ENCODE peak calls at places on chromosomes 1 and 21, in four cellular contexts. Z is left ventricle myocardium inferior, A is A549, J is SJSA1. T is an unnamed sample. For H3K4me1, the result is how much of the 10 kb centered on the place peaks cover.

GRCh38 chr1:150484861-150485260 is 2.4 kb upstream of the TARS2 start:
- DNase-seq in A (no peak), Z (no peak), J (no peak), T (no peak)

GRCh38 chr1:33332357-33332789 is 11.5 kb upstream of the A3GALT2 start:
- DNase-seq in A (no peak), Z (no peak), J (no peak), T (no peak)

GRCh38 chr1:54949971-54950360 is 30.5 kb upstream of the TMEM61 start:
- DNase-seq in A (no peak), Z (no peak), J (no peak), T (no peak)

GRCh38 chr1:84339503-84339902 is 38.0 kb downstream of the SAMD13 start:
- DNase-seq in J (no peak), Z (no peak), A (no peak), T (no peak)

GRCh38 chr1:42779725-42780124 is 5.1 kb upstream of the TMEM269 start:
- DNase-seq in A (no peak), Z (no peak), J (no peak), T (no peak)

GRCh38 chr1:169250022-169250421 is 117.6 kb downstream of the NME7 start:
- DNase-seq in J (no peak), Z (no peak), A (no peak), T (no peak)

GRCh38 chr21:42865361-42866160 is 13.8 kb downstream of the WDR4 start:
- DNase-seq in J (no peak), A (no peak), Z (peak), T (no peak)

GRCh38 chr1:59422921-59423575 is 126.2 kb downstream of the FGGY start:
- DNase-seq in J (no peak), A (no peak), Z (peak), T (peak)

GRCh38 chr1:59173721-59174120 is 123.2 kb upstream of the FGGY start:
- DNase-seq in Z (no peak), J (no peak), A (no peak), T (no peak)

GRCh38 chr1:207789386-207789785 is 37.5 kb downstream of the CD46 start:
- DNase-seq in A (no peak), J (no peak), Z (no peak), T (no peak)

GRCh38 chr1:15724949-15725880 is 10.8 kb upstream of the SLC25A34 start:
- DNase-seq in A (no peak), J (no peak), Z (no peak), T (no peak)

DNA sequence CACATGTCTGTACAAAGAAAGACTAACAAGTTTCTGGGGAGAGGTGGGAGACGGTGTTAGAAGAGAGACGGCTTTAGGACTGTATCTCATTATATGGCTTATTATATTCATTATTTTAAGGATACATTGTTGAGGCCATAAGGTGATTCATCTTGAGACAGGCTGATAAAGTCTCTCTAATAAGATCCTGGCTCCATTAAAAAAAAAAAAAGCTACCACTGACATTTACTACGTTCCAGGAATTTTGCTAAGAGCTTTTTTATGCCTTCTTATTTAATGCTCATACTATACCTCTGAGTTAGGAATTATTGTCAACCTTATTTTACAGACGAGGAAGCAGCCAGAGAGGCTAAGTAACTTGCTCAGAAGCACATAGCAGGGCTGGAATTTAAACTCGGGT is 173.7 kb downstream of the GABPA start:
- DNase-seq in A (no peak), Z (no peak), J (no peak), T (no peak)
- H3K27ac ChIP-seq in A (no peak), Z (peak), J (no peak), T (no peak)

GRCh38 chr1:21639594-21640041 is 29.5 kb downstream of the RAP1GAP start:
- DNase-seq in J (no peak), A (no peak), Z (no peak), T (no peak)

GRCh38 chr1:21635138-21635535 is 34.0 kb downstream of the RAP1GAP start:
- DNase-seq in Z (no peak), A (no peak), J (no peak), T (no peak)

GRCh38 chr1:21638531-21639341 is 30.4 kb downstream of the RAP1GAP start:
- DNase-seq in Z (peak), J (no peak), A (peak), T (no peak)

GRCh38 chr1:21636029-21636428 is 33.1 kb downstream of the RAP1GAP start:
- DNase-seq in J (no peak), A (no peak), Z (no peak), T (no peak)

GRCh38 chr1:21637514-21637913 is 31.6 kb downstream of the RAP1GAP start:
- DNase-seq in J (no peak), A (no peak), Z (no peak), T (no peak)
- H3K4me3 ChIP-seq in J (no peak), A (no peak), Z (no peak), T (no peak)

GRCh38 chr1:201455098-201455497 is 13.9 kb downstream of the PHLDA3 start:
- DNase-seq in Z (no peak), J (no peak), A (no peak), T (no peak)
- H3K4me1 ChIP-seq in Z (under half), J (half or more), A (under half), T (under half)

GRCh38 chr1:23910144-23910543 is 3.0 kb downstream of the CNR2 start:
- DNase-seq in A (no peak), Z (no peak), J (no peak), T (no peak)
- H3K27ac ChIP-seq in A (no peak), Z (no peak), J (no peak), T (no peak)

DNA sequence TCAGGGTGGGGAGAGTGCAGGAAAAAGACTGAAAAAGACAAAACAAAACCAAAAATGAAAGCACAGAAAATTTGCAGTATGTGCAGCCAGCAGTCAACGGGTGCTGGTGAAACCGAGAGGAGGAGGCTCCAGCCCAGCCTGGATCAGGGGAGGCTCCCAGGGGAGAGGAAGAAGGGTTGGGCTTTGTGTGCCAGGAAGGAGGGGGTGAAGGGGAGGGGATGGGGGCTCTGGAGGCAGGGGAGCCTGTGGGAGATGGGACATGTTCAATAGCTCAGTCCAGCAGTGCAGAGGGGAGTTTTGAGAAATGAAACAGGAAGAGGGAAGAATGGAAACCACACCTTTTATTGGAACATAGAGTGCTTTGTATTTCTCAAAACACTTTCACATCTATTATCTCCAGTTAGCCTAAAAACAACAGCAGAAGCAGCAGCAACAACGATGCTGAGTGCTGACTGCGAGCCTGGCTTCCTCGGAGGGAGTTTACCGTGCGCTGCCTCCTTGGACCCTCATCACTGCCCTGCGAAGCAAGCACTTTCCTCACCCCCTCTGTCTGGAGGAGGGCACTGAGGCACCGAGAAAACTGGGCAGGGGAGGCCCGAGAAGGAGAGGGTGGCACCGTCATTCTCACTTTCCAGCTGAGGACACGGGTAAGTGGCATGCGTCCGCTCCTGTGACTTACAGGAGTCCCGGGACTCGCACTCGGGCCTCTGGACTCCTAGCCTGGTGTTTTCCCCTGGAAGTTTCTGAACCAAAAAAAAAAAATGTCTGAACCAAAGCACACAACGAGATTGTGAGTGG is 62.9 kb downstream of the MDM4 start:
- DNase-seq in J (no peak), Z (peak), A (no peak), T (no peak)
- H3K4me3 ChIP-seq in J (no peak), Z (peak), A (no peak), T (peak)

GRCh38 chr1:156128749-156129682 is 14.5 kb downstream of the LMNA start:
- DNase-seq in A (no peak), Z (peak), J (no peak), T (no peak)

GRCh38 chr1:156124557-156125483 is 10.3 kb downstream of the LMNA start:
- DNase-seq in Z (no peak), J (no peak), A (no peak), T (no peak)

GRCh38 chr1:156123356-156124196 is 9.1 kb downstream of the LMNA start:
- DNase-seq in A (no peak), J (peak), Z (peak), T (peak)

GRCh38 chr1:156126701-156127534 is 12.4 kb downstream of the LMNA start:
- DNase-seq in A (no peak), J (peak), Z (peak), T (no peak)

GRCh38 chr1:156126043-156126700 is 11.7 kb downstream of the LMNA start:
- DNase-seq in J (peak), A (peak), Z (peak), T (peak)
- H3K4me1 ChIP-seq in J (half or more), A (half or more), Z (half or more), T (half or more)